ENCODE peak calls at places on chromosomes 4 and X, in four cellular contexts. One of them, this sample, is unnamed.
A peak's percentile ranks its signal among the peaks of the same experiment; 100 is the strongest.

GRCh38 chrX:1126738-1127137 is 85.7 kb downstream of the CRLF2 start:
- DNase-seq in stimulated activated CD4-positive, alpha-beta T cell treated with anti-CD3 and anti-CD28 coated beads, Interleukin-4, amount 100 ng/mL, for 1 hour: no peak
- DNase-seq in AG20443: no peak
- DNase-seq in astrocyte: no peak
- DNase-seq in this sample: no peak

GRCh38 chr4:183860726-183861125 is 44.4 kb upstream of the STOX2 start:
- DNase-seq in stimulated activated CD4-positive, alpha-beta T cell treated with anti-CD3 and anti-CD28 coated beads, Interleukin-4, amount 100 ng/mL, for 1 hour: no peak
- DNase-seq in AG20443: no peak
- DNase-seq in astrocyte: no peak
- DNase-seq in this sample: no peak

GRCh38 chr4:184441461-184442392 is 32.6 kb downstream of the IRF2 start:
- DNase-seq in stimulated activated CD4-positive, alpha-beta T cell treated with anti-CD3 and anti-CD28 coated beads, Interleukin-4, amount 100 ng/mL, for 1 hour: no peak
- DNase-seq in AG20443: peak; percentile 47
- DNase-seq in astrocyte: no peak
- DNase-seq in this sample: peak; percentile 51

GRCh38 chr4:182155806-182156205 is 87.4 kb upstream of the TENM3 start:
- DNase-seq in stimulated activated CD4-positive, alpha-beta T cell treated with anti-CD3 and anti-CD28 coated beads, Interleukin-4, amount 100 ng/mL, for 1 hour: no peak
- DNase-seq in AG20443: no peak
- DNase-seq in astrocyte: no peak
- DNase-seq in this sample: no peak

GRCh38 chr4:94488667-94489066 is 36.9 kb downstream of the PDLIM5 start:
- DNase-seq in stimulated activated CD4-positive, alpha-beta T cell treated with anti-CD3 and anti-CD28 coated beads, Interleukin-4, amount 100 ng/mL, for 1 hour: no peak
- DNase-seq in AG20443: peak; percentile 14
- DNase-seq in astrocyte: peak; percentile 80
- DNase-seq in this sample: no peak

GRCh38 chr4:139030614-139031235 is 15.1 kb downstream of the NOCT start:
- DNase-seq in stimulated activated CD4-positive, alpha-beta T cell treated with anti-CD3 and anti-CD28 coated beads, Interleukin-4, amount 100 ng/mL, for 1 hour: peak; percentile 57
- DNase-seq in AG20443: peak; percentile 83
- DNase-seq in astrocyte: peak; percentile 59
- DNase-seq in this sample: peak; percentile 67

GRCh38 chrX:67614414-67614813 is 70.6 kb downstream of the AR start:
- DNase-seq in stimulated activated CD4-positive, alpha-beta T cell treated with anti-CD3 and anti-CD28 coated beads, Interleukin-4, amount 100 ng/mL, for 1 hour: no peak
- DNase-seq in AG20443: peak; percentile 5
- DNase-seq in astrocyte: peak; percentile 42
- DNase-seq in this sample: no peak

GRCh38 chr4:20760053-20760452 is 59.8 kb downstream of the PACRGL start:
- DNase-seq in stimulated activated CD4-positive, alpha-beta T cell treated with anti-CD3 and anti-CD28 coated beads, Interleukin-4, amount 100 ng/mL, for 1 hour: no peak
- DNase-seq in AG20443: peak; percentile 21
- DNase-seq in astrocyte: no peak
- DNase-seq in this sample: no peak

GRCh38 chr4:122577808-122578781 is 42.8 kb downstream of the IL21 start:
- DNase-seq in stimulated activated CD4-positive, alpha-beta T cell treated with anti-CD3 and anti-CD28 coated beads, Interleukin-4, amount 100 ng/mL, for 1 hour: peak; percentile 64
- DNase-seq in AG20443: peak; percentile 56
- DNase-seq in astrocyte: no peak
- DNase-seq in this sample: no peak

GRCh38 chrX:119760026-119760902 is 1.9 kb downstream of the SOWAHD start:
- DNase-seq in stimulated activated CD4-positive, alpha-beta T cell treated with anti-CD3 and anti-CD28 coated beads, Interleukin-4, amount 100 ng/mL, for 1 hour: no peak
- DNase-seq in AG20443: no peak
- DNase-seq in astrocyte: no peak
- DNase-seq in this sample: no peak

GRCh38 chrX:18377802-18378201 is 23.3 kb upstream of the SCML2 start:
- DNase-seq in stimulated activated CD4-positive, alpha-beta T cell treated with anti-CD3 and anti-CD28 coated beads, Interleukin-4, amount 100 ng/mL, for 1 hour: peak; percentile 6
- DNase-seq in AG20443: peak; percentile 24
- DNase-seq in astrocyte: no peak
- DNase-seq in this sample: no peak

GRCh38 chr4:128835498-128836222 is 26.2 kb downstream of the JADE1 start:
- DNase-seq in stimulated activated CD4-positive, alpha-beta T cell treated with anti-CD3 and anti-CD28 coated beads, Interleukin-4, amount 100 ng/mL, for 1 hour: no peak
- DNase-seq in AG20443: no peak
- DNase-seq in astrocyte: no peak
- DNase-seq in this sample: no peak

GRCh38 chrX:39261446-39262147 is 460.3 kb downstream of the MID1IP1 start:
- DNase-seq in stimulated activated CD4-positive, alpha-beta T cell treated with anti-CD3 and anti-CD28 coated beads, Interleukin-4, amount 100 ng/mL, for 1 hour: no peak
- DNase-seq in AG20443: peak; percentile 54
- DNase-seq in astrocyte: peak; percentile 63
- DNase-seq in this sample: no peak

GRCh38 chrX:103376979-103377324 is 614 bp downstream of the BEX3 start:
- DNase-seq in stimulated activated CD4-positive, alpha-beta T cell treated with anti-CD3 and anti-CD28 coated beads, Interleukin-4, amount 100 ng/mL, for 1 hour: peak; percentile 5
- DNase-seq in AG20443: peak; percentile 22
- DNase-seq in astrocyte: peak; percentile 11
- DNase-seq in this sample: peak; percentile 29

GRCh38 chr4:3508542-3508941 is 23.7 kb downstream of the LRPAP1 start:
- DNase-seq in stimulated activated CD4-positive, alpha-beta T cell treated with anti-CD3 and anti-CD28 coated beads, Interleukin-4, amount 100 ng/mL, for 1 hour: no peak
- DNase-seq in AG20443: no peak
- DNase-seq in astrocyte: no peak
- DNase-seq in this sample: no peak

This sample was measured in hepatic stellate cell.